ENCODE peak calls at places on chromosomes 6 and 20, in four cellular contexts. X is GM23338, D is HL-60, R is H1. Q is an unnamed sample.

GRCh38 chr20:22499475-22500174 is 84.7 kb downstream of the FOXA2 start:
- DNase-seq in D (no peak), R (no peak), X (no peak), Q (no peak)

GRCh38 chr6:46113370-46113769 is 16.4 kb upstream of the ENPP4 start:
- DNase-seq in R (peak; percentile 45), D (no peak), X (peak; percentile 41), Q (no peak)

GRCh38 chr6:149855040-149855654 is 9.0 kb downstream of the LRP11 start:
- DNase-seq in D (no peak), R (no peak), X (no peak), Q (no peak)

GRCh38 chr6:142868917-142869316 is 76.1 kb downstream of the HIVEP2 start:
- DNase-seq in D (no peak), X (no peak), R (no peak), Q (no peak)

GRCh38 chr6:127030111-127030510 is 88.4 kb upstream of the RSPO3 start:
- DNase-seq in X (no peak), R (no peak), D (no peak), Q (no peak)

GRCh38 chr20:56779452-56780143 is 150.5 kb downstream of the TFAP2C start:
- DNase-seq in R (no peak), D (no peak), X (peak; percentile 31), Q (no peak)

GRCh38 chr6:74690365-74690764 is 515.5 kb downstream of the COL12A1 start:
- DNase-seq in X (no peak), D (no peak), R (no peak), Q (no peak)

GRCh38 chr6:25403150-25403549 is 124.0 kb downstream of the CARMIL1 start:
- DNase-seq in R (no peak), X (no peak), D (no peak), Q (no peak)

GRCh38 chr6:36858407-36858981 is 16.1 kb downstream of the PPIL1 start:
- DNase-seq in X (peak; percentile 91), D (no peak), R (peak; percentile 77), Q (no peak)

GRCh38 chr6:154986787-154987235 is 8.3 kb upstream of the TIAM2 start:
- DNase-seq in X (no peak), D (no peak), R (no peak), Q (no peak)

GRCh38 chr6:139932671-139933070 is 558.2 kb upstream of the CITED2 start:
- DNase-seq in R (no peak), D (no peak), X (no peak), Q (no peak)

GRCh38 chr6:161064915-161065314 is 73.3 kb downstream of the MAP3K4 start:
- DNase-seq in R (no peak), X (no peak), D (no peak), Q (no peak)

GRCh38 chr6:157225575-157225995 is 97.7 kb downstream of the TMEM242 start:
- DNase-seq in D (no peak), X (no peak), R (peak; percentile 39), Q (no peak)
- TF ChIP-seq POLR2AphosphoS5 in D (no peak), X (no peak), R (no peak), Q (no peak)

DNA sequence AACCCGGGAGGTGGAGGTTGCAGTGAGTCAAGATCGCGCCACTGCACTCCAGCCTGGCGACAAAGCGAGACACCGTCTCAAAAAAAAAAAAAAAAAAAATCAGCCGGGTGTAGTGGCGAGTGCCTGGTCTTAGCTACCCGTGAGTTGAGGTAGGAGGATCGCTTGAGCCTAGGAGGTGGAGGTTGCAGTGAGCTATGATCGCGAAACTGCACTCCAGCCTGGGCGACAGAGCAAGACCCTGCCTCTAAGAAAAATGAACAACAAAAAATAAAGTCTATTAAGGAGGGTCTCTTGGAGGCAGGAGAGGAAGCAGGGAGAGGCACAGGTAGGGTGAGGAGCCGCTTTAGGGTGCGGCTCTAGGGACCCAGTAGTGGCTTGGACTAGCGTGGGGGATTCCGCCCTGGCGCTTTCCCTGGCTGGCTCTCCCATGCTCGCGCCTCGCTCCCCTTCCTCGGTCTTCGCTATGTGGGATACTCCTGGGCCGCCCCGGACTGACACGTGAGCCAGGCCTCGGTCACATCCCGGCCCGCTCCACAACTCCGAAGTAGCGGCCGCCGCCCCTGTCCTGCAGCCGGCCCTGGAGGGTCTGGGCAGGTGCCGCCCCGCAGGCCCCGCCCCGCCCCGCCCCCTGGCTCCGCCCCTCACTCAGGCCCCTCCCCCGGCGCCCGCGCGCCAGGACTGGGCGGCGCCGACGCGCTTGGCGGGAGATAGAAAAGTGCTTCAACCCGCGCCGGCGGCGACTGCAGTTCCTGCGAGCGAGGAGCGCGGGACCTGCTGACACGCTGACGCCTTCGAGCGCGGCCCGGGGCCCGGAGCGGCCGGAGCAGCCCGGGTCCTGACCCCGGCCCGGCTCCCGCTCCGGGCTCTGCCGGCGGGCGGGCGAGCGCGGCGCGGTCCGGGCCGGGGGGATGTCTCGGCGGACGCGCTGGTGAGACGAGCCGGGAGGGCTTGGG is at the start of gene MYBL2:
- DNase-seq in D (peak; percentile 83), X (peak; percentile 84), R (peak; percentile 84), Q (peak; percentile 74)
- TF ChIP-seq POLR2AphosphoS5 in D (peak; percentile 31), X (peak; percentile 70), R (peak; percentile 90), Q (peak; percentile 49)

DNA sequence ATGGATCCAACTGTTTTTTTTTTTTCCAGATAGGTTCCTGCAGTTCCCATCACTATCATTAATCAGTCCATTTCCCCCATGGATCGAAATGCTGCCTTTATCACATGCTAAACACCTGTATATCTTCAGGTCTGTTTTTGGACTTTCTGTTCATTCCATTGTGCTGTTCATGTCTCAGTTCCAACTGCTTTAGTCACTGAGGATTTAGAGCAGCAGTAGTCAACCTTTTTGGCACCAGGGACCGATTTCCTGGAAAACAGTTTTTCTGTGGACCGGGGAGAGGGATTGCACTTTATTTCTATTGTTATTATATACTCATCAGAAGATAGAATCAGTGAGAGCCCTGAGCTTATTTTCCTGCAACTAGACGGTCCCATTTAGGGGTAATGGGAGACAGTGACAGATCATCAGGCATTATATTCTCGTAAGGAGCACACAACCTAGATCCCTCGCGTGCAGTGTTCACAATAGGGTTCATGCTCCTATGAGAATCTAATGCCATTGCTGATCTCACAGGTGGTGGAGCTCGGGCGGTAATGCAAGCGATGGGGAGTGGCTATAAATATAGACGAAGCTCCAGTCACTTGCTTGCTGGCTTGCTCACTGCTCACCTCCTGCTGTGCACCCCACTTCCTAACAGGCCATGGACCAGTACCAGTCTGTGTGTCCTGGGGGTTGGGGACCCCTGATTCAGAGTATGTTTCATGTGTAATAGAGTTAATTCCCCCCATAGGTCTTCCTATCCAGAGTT is 46.0 kb downstream of the CAP2 start:
- DNase-seq in D (no peak), R (no peak), X (no peak), Q (no peak)
- TF ChIP-seq POLR2AphosphoS5 in D (no peak), R (no peak), X (no peak), Q (no peak)

GRCh38 chr20:41172296-41173140 is 35.2 kb downstream of the PLCG1 start:
- DNase-seq in D (no peak), X (no peak), R (peak; percentile 53), Q (no peak)
- TF ChIP-seq POLR2AphosphoS5 in D (no peak), X (no peak), R (no peak), Q (no peak)

DNA sequence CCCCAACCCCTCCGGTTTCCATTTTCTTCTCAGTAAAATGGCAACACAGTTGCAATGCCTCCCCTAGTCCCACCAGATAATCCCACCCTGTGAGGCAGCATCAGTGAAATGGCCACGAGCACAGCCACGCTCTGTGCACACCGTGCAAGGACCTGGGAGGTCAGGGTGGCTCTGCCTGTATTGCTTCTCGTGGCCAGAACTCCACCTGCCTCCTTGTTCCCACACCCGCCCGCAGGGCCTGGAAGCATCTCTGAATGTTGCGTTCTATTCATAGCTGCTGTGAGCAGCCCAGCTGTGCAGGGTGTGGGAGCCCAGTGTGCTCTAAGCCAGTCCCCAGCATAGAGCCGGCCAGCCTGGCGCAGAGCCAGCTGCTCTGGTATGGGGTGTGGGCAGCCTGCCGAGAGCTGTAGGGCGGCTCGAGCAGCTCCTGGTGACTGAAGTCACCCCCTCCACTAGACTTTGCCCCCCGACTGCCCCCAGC is 161.1 kb downstream of the DLL1 start:
- DNase-seq in R (peak; percentile 34), X (no peak), D (no peak), Q (no peak)
- TF ChIP-seq POLR2AphosphoS5 in R (no peak), X (no peak), D (no peak), Q (no peak)